ENCODE peak calls at places on chromosomes 3 and 15, in seven cellular contexts. T is gastrocnemius medialis, A is Peyer's patch, H is body of pancreas, G is erythroblast, S is heart left ventricle, D is GM12892. Y is an unnamed sample.

GRCh38 chr15:86178845-86179244 is 99.2 kb downstream of the AGBL1 start:
- DNase-seq in S (no peak), A (no peak), H (no peak), G (no peak), T (no peak), D (no peak), Y (no peak)

GRCh38 chr3:74491874-74492273 is 122.6 kb downstream of the CNTN3 start:
- DNase-seq in A (no peak), H (no peak), T (no peak), G (no peak), D (no peak), S (no peak), Y (no peak)

GRCh38 chr3:41188291-41188690 is 11.0 kb upstream of the CTNNB1 start:
- DNase-seq in D (no peak), T (no peak), S (no peak), A (no peak), H (no peak), G (peak), Y (no peak)

GRCh38 chr15:27454281-27455060 is 483.5 kb downstream of the GABRG3 start:
- DNase-seq in T (no peak), D (no peak), A (no peak), S (no peak), H (no peak), G (no peak), Y (peak)

GRCh38 chr15:45242289-45242688 is 9.7 kb upstream of the SLC28A2 start:
- DNase-seq in D (no peak), H (no peak), A (no peak), S (no peak), G (peak), T (no peak), Y (no peak)

GRCh38 chr15:56491110-56491722 is 26.3 kb upstream of the MNS1 start:
- DNase-seq in G (peak), A (peak), D (peak), H (peak), T (peak), S (peak), Y (peak)

GRCh38 chr15:52784799-52785671 is 5.1 kb downstream of the ONECUT1 start:
- DNase-seq in A (no peak), H (peak), G (no peak), S (no peak), T (no peak), D (no peak), Y (no peak)

GRCh38 chr15:51051776-51052175 is 42.9 kb downstream of the TNFAIP8L3 start:
- DNase-seq in S (peak), D (no peak), T (peak), A (peak), H (peak), G (no peak), Y (no peak)

GRCh38 chr3:73432021-73432722 is 192.6 kb downstream of the PDZRN3 start:
- DNase-seq in D (peak), G (peak), H (peak), A (no peak), T (no peak), S (no peak), Y (peak)

GRCh38 chr3:49899815-49900214 is 3.9 kb downstream of the MST1R start:
- DNase-seq in D (no peak), H (no peak), T (no peak), A (no peak), G (peak), S (no peak), Y (no peak)

GRCh38 chr15:31216210-31216911 is 110.3 kb upstream of the KLF13 start:
- DNase-seq in A (peak), H (peak), S (peak), T (peak), G (peak), D (peak), Y (peak)

GRCh38 chr3:125058959-125059358 is 3.2 kb upstream of the HEG1 start:
- DNase-seq in T (no peak), S (no peak), H (no peak), D (no peak), G (no peak), A (no peak), Y (no peak)

GRCh38 chr3:118963711-118964110 is 70.9 kb downstream of the IGSF11 start:
- DNase-seq in T (no peak), D (no peak), S (no peak), G (no peak), H (no peak), A (no peak), Y (no peak)

GRCh38 chr3:128984596-128984995 is 9.3 kb downstream of the CFAP92 start:
- DNase-seq in H (no peak), S (no peak), G (no peak), T (no peak), A (no peak), D (no peak), Y (no peak)

GRCh38 chr3:134002326-134002725 is 27.4 kb downstream of the SLCO2A1 start:
- DNase-seq in H (no peak), S (no peak), A (no peak), G (no peak), T (no peak), D (no peak), Y (no peak)

GRCh38 chr3:194730369-194730768 is 44.7 kb downstream of the FAM43A start:
- DNase-seq in A (peak), T (no peak), G (no peak), H (peak), S (no peak), D (no peak), Y (peak)

GRCh38 chr3:39343076-39343717 is 13.7 kb downstream of the CCR8 start:
- DNase-seq in D (no peak), S (no peak), H (no peak), G (no peak), T (no peak), A (no peak), Y (no peak)

GRCh38 chr3:180417241-180417640 is 184.7 kb upstream of the TTC14 start:
- DNase-seq in A (no peak), G (no peak), T (no peak), H (no peak), S (no peak), D (no peak), Y (no peak)

GRCh38 chr3:47910777-47911440 is 105.3 kb downstream of the MAP4 start:
- DNase-seq in S (no peak), H (no peak), D (no peak), T (peak), A (no peak), G (no peak), Y (peak)

GRCh38 chr3:77068808-77069207 is 28.9 kb downstream of the ROBO2 start:
- DNase-seq in A (no peak), D (no peak), T (no peak), G (no peak), H (no peak), S (no peak), Y (no peak)

GRCh38 chr3:126483321-126483761 is 7.7 kb upstream of the ZXDC start:
- DNase-seq in G (no peak), T (no peak), A (no peak), S (peak), D (no peak), H (no peak), Y (no peak)

GRCh38 chr3:95923496-95924210 is 890.7 kb upstream of the EPHA6 start:
- DNase-seq in G (peak), A (peak), S (no peak), T (no peak), D (no peak), H (peak), Y (peak)

GRCh38 chr15:91652610-91653207 is 200.8 kb upstream of the SLCO3A1 start:
- DNase-seq in S (no peak), A (no peak), H (no peak), G (no peak), T (no peak), D (no peak), Y (no peak)

GRCh38 chr3:168455814-168456213 is 360.1 kb upstream of the GOLIM4 start:
- DNase-seq in S (no peak), H (no peak), D (no peak), G (no peak), A (no peak), T (no peak), Y (no peak)

GRCh38 chr15:38842991-38843610 is 278.5 kb upstream of the RASGRP1 start:
- DNase-seq in H (no peak), A (no peak), G (no peak), T (no peak), S (no peak), D (no peak), Y (no peak)

GRCh38 chr3:53046171-53047170 is 598 bp upstream of the SFMBT1 start:
- DNase-seq in S (peak), H (peak), G (peak), T (peak), D (peak), A (peak), Y (no peak)

GRCh38 chr3:163056874-163057497 is 1560.4 kb downstream of the OTOL1 start:
- DNase-seq in S (no peak), T (no peak), D (no peak), H (peak), A (no peak), G (peak), Y (no peak)

GRCh38 chr3:33660035-33660434 is 58.0 kb downstream of the CLASP2 start:
- DNase-seq in H (no peak), G (no peak), A (no peak), D (no peak), S (no peak), T (no peak), Y (no peak)

GRCh38 chr3:117919611-117920010 is 1115.0 kb downstream of the IGSF11 start:
- DNase-seq in A (no peak), D (no peak), H (no peak), T (no peak), G (no peak), S (no peak), Y (no peak)

GRCh38 chr3:188948658-188949400 is 222.9 kb upstream of the TPRG1 start:
- DNase-seq in G (no peak), S (no peak), D (no peak), A (no peak), T (peak), H (peak), Y (peak)

GRCh38 chr3:46693038-46693896 is at the start of gene ALS2CL:
- DNase-seq in D (peak), T (peak), A (peak), H (peak), S (peak), G (peak), Y (peak)
- TF ChIP-seq POLR2A in D (no peak), T (peak), A (peak), H (peak), S (peak), G (no peak), Y (peak)

DNA sequence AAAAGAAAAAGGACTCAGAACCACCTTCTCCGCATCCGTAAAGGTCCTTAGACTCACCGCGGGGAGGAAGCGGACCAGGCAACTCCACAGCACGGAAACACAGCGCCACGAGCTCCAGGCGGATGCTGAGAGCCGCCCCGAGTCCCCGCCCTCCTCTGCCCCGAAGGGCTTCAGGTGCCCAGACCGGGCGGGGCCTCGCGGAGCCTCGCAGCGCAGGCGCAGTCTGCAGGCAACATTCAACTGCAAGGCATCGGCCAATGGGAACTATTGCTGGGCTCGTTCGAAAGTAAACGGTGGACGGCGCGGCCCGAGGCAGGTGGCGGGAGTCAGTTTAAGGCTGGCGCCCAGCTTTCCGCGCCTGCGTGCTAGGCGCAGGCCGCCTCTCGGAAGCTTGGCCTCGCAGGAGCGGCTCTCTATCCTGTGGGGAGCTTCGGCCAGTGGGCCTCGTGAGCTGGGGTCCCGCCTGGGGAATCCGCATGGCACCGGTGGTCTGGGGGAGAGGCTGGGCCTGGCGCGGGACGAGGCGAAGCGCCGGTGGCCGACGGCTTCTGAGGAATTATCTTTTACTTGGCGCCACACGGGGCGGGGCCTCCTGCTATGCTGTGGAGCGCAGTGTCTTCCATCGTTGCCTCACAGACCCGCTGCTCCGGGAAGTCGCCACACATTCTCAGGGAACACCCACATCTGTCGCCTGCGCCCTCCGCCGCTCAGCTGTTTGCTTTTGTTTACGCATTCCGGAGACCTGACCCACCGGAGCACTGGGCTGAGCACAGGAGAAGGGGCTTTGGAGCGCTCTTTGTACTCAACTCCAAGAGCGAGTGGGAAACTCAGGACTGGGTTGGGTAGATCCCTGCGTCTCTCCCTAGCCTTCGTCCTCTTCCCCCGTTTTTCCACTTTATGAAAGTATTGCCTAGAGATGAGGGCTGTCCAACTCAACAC is at the start of gene TRIM59:
- DNase-seq in A (peak), S (peak), G (peak), H (peak), T (peak), D (peak), Y (peak)
- TF ChIP-seq POLR2A in A (no peak), S (no peak), G (peak), H (peak), T (no peak), D (peak), Y (peak)

DNA sequence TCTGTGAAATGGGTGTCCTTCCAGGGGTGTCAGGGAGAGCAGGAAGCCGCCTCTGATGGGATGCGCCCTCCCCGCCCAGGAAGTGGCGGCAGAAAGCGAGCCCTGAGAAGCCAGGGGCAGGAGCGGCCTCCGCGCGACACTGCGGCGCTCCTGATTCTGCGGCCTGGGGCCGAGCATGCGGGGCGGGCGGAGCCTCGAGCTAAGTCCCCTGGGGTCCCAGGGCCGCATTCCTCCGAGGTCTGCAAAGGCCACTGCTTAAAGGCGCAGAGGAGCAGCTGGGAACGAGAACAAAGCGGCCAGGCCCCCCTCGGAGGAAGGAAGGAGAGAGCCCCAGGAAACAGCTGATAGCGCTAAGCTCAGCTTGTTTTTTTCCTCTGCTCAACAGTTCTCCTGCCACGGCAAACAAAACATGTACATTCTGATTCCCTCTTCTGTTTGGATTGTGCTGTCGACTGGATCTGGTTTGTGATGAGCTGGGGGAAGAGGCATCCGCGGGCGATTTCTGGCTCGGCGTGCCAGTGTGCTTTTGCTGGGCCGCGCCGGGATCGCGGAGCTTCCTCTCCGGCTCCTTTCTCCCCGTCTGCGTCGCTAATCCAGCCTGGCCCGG is 34.1 kb downstream of the GRK7 start:
- DNase-seq in T (peak), A (peak), G (peak), D (no peak), S (peak), H (peak), Y (no peak)
- TF ChIP-seq POLR2A in T (peak), A (no peak), G (no peak), D (no peak), S (peak), H (no peak), Y (no peak)

DNA sequence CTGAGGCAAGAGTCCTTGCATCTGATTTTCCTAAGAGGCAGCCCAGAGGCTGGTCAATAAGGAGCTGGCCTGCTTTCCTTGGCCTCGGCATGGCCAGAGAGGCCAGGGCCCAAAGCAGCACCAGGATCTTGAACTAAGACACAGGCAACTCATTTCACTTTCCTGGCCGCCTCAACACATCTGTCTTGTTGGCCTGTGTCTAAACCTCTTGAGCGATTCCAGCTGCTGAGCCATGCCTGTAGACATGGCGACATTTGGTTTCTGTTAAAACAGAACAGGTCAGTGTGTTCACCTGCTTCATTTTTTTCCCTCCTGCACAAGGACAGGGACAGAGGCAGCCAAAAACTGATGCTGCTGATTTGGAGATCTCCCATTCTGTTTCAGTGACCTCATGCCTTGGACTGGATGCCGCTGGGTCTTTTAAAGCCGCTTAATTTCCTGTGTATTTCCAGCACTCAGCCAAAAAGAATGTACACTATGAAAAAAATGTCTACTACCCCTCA is 266.6 kb upstream of the ICE2 start:
- DNase-seq in H (peak), G (no peak), D (no peak), A (peak), T (peak), S (peak), Y (no peak)
- TF ChIP-seq POLR2A in H (no peak), G (no peak), D (no peak), A (no peak), T (no peak), S (no peak), Y (no peak)

GRCh38 chr3:165875644-165876043 is 38.4 kb upstream of the BCHE start:
- DNase-seq in A (no peak), T (no peak), S (no peak), H (no peak), D (no peak), G (no peak), Y (no peak)

GRCh38 chr3:165874663-165875489 is 37.7 kb upstream of the BCHE start:
- DNase-seq in T (no peak), D (no peak), A (no peak), G (no peak), S (no peak), H (no peak), Y (no peak)
- TF ChIP-seq POLR2A in T (no peak), D (no peak), A (no peak), G (no peak), S (no peak), H (no peak), Y (no peak)

GRCh38 chr3:15038306-15038705 is 26.8 kb downstream of the MRPS25 start:
- DNase-seq in H (no peak), G (no peak), D (no peak), A (no peak), S (no peak), T (no peak), Y (no peak)
- TF ChIP-seq POLR2A in H (no peak), G (no peak), D (no peak), A (no peak), S (no peak), T (no peak), Y (no peak)

GRCh38 chr3:138673641-138674040 is 65.1 kb downstream of the FAIM start:
- DNase-seq in S (no peak), D (no peak), G (no peak), T (no peak), A (no peak), H (no peak), Y (no peak)
- TF ChIP-seq POLR2A in S (no peak), D (no peak), G (no peak), T (no peak), A (no peak), H (no peak), Y (no peak)

GRCh38 chr3:23948761-23949160 is 3.7 kb downstream of the NR1D2 start:
- DNase-seq in G (peak), A (no peak), T (no peak), D (no peak), H (no peak), S (no peak), Y (no peak)

GRCh38 chr3:23944007-23944760 is 902 bp upstream of the NR1D2 start:
- DNase-seq in A (no peak), S (no peak), H (no peak), G (peak), T (no peak), D (no peak), Y (no peak)

GRCh38 chr3:23944861-23945652 is at the start of gene NR1D2:
- DNase-seq in T (peak), G (peak), S (peak), H (peak), D (peak), A (peak), Y (peak)

GRCh38 chr3:23945653-23945902 is 492 bp downstream of the NR1D2 start:
- DNase-seq in G (no peak), D (no peak), H (no peak), A (no peak), S (no peak), T (no peak), Y (no peak)

DNA sequence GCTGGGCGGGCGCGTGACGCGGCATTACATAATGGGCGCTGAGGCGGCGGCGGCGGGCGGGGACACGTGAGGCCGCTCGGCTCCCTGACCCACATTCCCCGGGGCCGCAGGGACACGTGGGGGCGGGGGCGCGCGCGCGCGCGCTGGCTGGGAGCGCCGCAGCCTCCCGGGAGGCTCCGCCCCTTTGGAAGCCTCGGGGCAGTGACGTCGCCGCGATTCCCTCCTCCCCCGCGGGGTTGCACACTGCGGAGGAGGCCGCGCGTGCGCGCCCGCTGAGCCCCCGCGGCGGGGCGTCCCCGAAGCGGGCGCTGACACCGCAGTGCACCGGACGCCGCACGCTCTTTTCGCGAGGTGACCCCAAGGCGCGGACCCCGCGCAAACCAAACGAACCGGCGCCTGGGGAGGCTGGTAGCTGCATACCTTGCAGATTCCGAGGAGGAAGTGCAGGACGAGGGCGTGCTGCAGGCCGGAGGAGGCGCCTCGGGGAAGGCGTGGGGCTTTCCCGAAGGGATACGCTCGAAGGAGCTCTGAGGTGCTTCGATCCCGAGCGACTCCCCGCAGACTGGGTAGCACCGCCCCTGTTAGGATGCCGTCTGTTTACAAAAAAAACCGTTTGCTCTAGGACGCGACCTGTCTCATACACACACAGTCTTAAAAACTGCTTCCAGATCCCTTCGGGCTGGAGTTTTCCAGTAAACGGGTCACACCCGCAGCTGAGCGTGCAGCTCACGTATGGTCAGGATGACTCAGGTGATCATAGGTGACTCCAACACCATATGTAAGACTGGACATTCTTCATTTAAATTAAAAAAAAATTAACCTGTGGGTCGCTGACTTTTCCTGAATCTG is 1.0 kb downstream of the NR1D2 start:
- DNase-seq in G (peak), S (peak), H (peak), A (peak), D (peak), T (peak), Y (peak)
- TF ChIP-seq POLR2A in G (peak), S (peak), H (peak), A (no peak), D (peak), T (peak), Y (no peak)

Y was measured in H54.